ENCODE peak calls at places on chromosomes 7 and 10, in nine cellular contexts. V, Z, P, W, G, Q, T, S and K are unnamed samples.

GRCh38 chr7:88761779-88762178 is 2.3 kb downstream of the ZNF804B start:
- DNase-seq in G (no peak), P (no peak), S (no peak), Z (no peak), V (no peak), Q (no peak), W (no peak), T (no peak), K (peak; percentile 6)

GRCh38 chr7:148253629-148254028 is 336.9 kb upstream of the C7orf33 start:
- DNase-seq in G (no peak), V (no peak), W (no peak), Q (no peak), Z (no peak), P (no peak), T (no peak), S (no peak), K (peak; percentile 27)

GRCh38 chr10:13686331-13686752 is 99.6 kb downstream of the PRPF18 start:
- DNase-seq in V (peak; percentile 16), W (no peak), T (peak; percentile 96), Z (peak; percentile 46), P (no peak), G (no peak), Q (no peak), S (no peak), K (no peak)

GRCh38 chr10:49594594-49594993 is 15.5 kb upstream of the SLC18A3 start:
- DNase-seq in S (peak; percentile 50), P (peak; percentile 75), G (no peak), Q (peak; percentile 77), Z (peak; percentile 51), W (peak; percentile 32), T (peak; percentile 65), V (peak; percentile 50), K (peak; percentile 68)

GRCh38 chr10:103885617-103886016 is 30.2 kb upstream of the SH3PXD2A start:
- DNase-seq in Q (no peak), T (no peak), G (no peak), V (no peak), S (no peak), W (no peak), Z (peak; percentile 75), P (no peak), K (no peak)

GRCh38 chr10:129048513-129048912 is 418.5 kb upstream of the MGMT start:
- DNase-seq in Q (no peak), G (no peak), S (no peak), T (no peak), W (no peak), Z (no peak), V (no peak), P (no peak), K (no peak)

GRCh38 chr10:77501152-77501845 is 136.3 kb downstream of the KCNMA1 start:
- DNase-seq in Z (peak; percentile 93), W (peak; percentile 63), S (no peak), T (no peak), Q (no peak), G (no peak), V (peak; percentile 77), P (peak; percentile 59), K (no peak)

GRCh38 chr7:38309555-38309954 is 36.1 kb upstream of the TARP start:
- DNase-seq in T (no peak), Q (no peak), P (no peak), Z (no peak), G (no peak), V (no peak), S (no peak), W (no peak), K (no peak)

GRCh38 chr7:142357953-142358520 is 100.2 kb upstream of the PRSS58 start:
- DNase-seq in G (no peak), Z (peak; percentile 70), S (no peak), V (peak; percentile 72), W (peak; percentile 54), P (peak; percentile 36), T (peak; percentile 62), Q (peak; percentile 58), K (peak; percentile 49)

GRCh38 chr10:78774999-78775711 is 293.6 kb upstream of the ZMIZ1 start:
- DNase-seq in P (no peak), V (peak; percentile 3), S (no peak), Q (no peak), W (peak; percentile 23), Z (peak; percentile 17), T (no peak), G (no peak), K (no peak)

GRCh38 chr10:99331207-99331803 is 2.1 kb downstream of the CNNM1 start:
- DNase-seq in Z (no peak), T (no peak), S (no peak), P (peak; percentile 22), W (no peak), V (no peak), Q (peak; percentile 31), G (no peak), K (no peak)

GRCh38 chr7:129845972-129846327 is 106.8 kb downstream of the UBE2H start:
- DNase-seq in T (peak; percentile 74), G (no peak), P (peak; percentile 66), S (no peak), Q (no peak), Z (peak; percentile 94), V (peak; percentile 92), W (peak; percentile 54), K (no peak)

GRCh38 chr10:21534611-21535493 is 820 bp downstream of the MLLT10 start:
- DNase-seq in G (peak; percentile 34), V (no peak), Z (peak; percentile 56), P (no peak), W (no peak), Q (peak; percentile 87), S (peak; percentile 74), T (peak; percentile 38), K (peak; percentile 73)

GRCh38 chr7:34337163-34337562 is 320.9 kb upstream of the NPSR1 start:
- DNase-seq in S (no peak), Z (no peak), W (no peak), G (no peak), P (no peak), V (peak; percentile 50), T (no peak), Q (no peak), K (no peak)

GRCh38 chr10:125698599-125698998 is 15.6 kb upstream of the TEX36 start:
- DNase-seq in V (no peak), S (no peak), Q (no peak), P (no peak), T (no peak), W (no peak), G (no peak), Z (no peak), K (no peak)
- TF ChIP-seq CTCF in V (no peak), S (no peak), Q (no peak), P (no peak), T (no peak), W (no peak), G (no peak), Z (no peak), K (no peak)

GRCh38 chr10:35423505-35424306 is 87.4 kb downstream of the CCNY start:
- DNase-seq in Q (no peak), G (no peak), T (no peak), S (no peak), V (peak; percentile 78), P (peak; percentile 49), W (no peak), Z (peak; percentile 87), K (no peak)
- TF ChIP-seq CTCF in Q (no peak), G (no peak), T (no peak), S (no peak), V (peak; percentile 1), P (no peak), W (no peak), Z (no peak), K (no peak)

GRCh38 chr10:117553171-117553814 is 10.7 kb downstream of the EMX2 start:
- DNase-seq in W (no peak), Z (no peak), V (no peak), G (no peak), S (no peak), T (no peak), P (no peak), Q (peak; percentile 77), K (no peak)
- TF ChIP-seq CTCF in W (no peak), Z (no peak), V (no peak), G (no peak), S (no peak), T (no peak), P (no peak), Q (peak; percentile 55), K (no peak)

GRCh38 chr7:157656195-157656769 is 319.5 kb downstream of the DNAJB6 start:
- DNase-seq in W (no peak), Z (no peak), P (no peak), T (no peak), V (no peak), G (no peak), Q (no peak), S (peak; percentile 30), K (no peak)
- TF ChIP-seq CTCF in W (no peak), Z (no peak), P (no peak), T (no peak), V (no peak), G (no peak), Q (peak; percentile 11), S (no peak), K (no peak)

DNA sequence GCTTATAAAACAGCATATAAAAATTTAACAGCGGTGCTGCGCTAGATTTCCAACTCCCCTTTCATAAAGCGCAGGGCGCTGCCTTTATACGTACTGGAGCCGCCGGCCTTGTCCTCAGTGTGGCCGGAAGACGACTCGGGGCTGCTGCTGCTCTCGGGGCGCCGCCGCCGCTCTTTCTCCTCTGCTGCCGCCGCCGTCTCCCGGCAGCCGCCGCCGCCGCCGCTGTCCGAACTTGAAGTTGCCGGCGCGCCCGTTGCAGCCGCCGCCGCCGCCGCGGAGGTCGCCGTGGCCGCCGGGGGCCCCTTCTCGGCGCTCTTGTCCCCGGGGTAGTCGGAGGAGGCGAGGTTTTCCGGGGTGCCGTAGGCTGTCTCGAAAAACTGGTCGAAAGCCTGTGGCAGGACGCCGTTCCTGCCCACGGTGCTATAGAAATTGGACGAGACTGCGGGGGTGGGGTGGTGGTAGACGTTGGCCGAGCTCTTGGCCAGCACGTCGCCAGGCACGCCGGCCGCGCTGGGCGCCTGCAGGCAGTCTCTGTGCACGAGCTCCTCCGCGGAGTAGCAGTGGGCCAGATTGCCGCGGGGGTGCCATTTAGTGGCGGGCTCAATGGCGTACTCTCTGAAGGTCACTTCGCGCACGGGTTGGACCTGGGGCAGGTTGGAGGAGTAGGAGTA is 555 bp downstream of the HOXA11 start:
- DNase-seq in G (no peak), T (peak; percentile 47), Q (peak; percentile 48), S (peak; percentile 66), W (no peak), Z (peak; percentile 15), V (no peak), P (no peak), K (no peak)
- TF ChIP-seq CTCF in G (no peak), T (no peak), Q (no peak), S (no peak), W (no peak), Z (no peak), V (no peak), P (no peak), K (no peak)